ENCODE peak calls at places on chromosomes 12 and 14, in eight cellular contexts. One of them, this sample, is unnamed.

GRCh38 chr14:105927094-105927475 is 400.7 kb downstream of the TMEM121 start:
- DNase-seq in neuronal stem cell: no peak
- DNase-seq in tibial artery: no peak
- DNase-seq in esophagus squamous epithelium: no peak
- DNase-seq in CD8-positive, alpha-beta memory T cell: no peak
- DNase-seq in uterus: no peak
- DNase-seq in CD4-positive, alpha-beta memory T cell: no peak
- DNase-seq in AG10803: no peak
- DNase-seq in this sample: no peak

GRCh38 chr12:43111608-43112007 is 440.4 kb downstream of the ADAMTS20 start:
- DNase-seq in uterus: no peak
- DNase-seq in AG10803: no peak
- DNase-seq in CD8-positive, alpha-beta memory T cell: no peak
- DNase-seq in esophagus squamous epithelium: no peak
- DNase-seq in neuronal stem cell: no peak
- DNase-seq in CD4-positive, alpha-beta memory T cell: no peak
- DNase-seq in tibial artery: no peak
- DNase-seq in this sample: no peak

GRCh38 chr12:25524381-25524780 is 28.7 kb downstream of the LMNTD1 start:
- DNase-seq in neuronal stem cell: no peak
- DNase-seq in uterus: no peak
- DNase-seq in AG10803: no peak
- DNase-seq in CD4-positive, alpha-beta memory T cell: no peak
- DNase-seq in CD8-positive, alpha-beta memory T cell: no peak
- DNase-seq in tibial artery: no peak
- DNase-seq in esophagus squamous epithelium: no peak
- DNase-seq in this sample: no peak

GRCh38 chr14:30005114-30005698 is 77.6 kb upstream of the PRKD1 start:
- DNase-seq in tibial artery: no peak
- DNase-seq in neuronal stem cell: peak; percentile 29
- DNase-seq in AG10803: peak; percentile 78
- DNase-seq in esophagus squamous epithelium: no peak
- DNase-seq in uterus: no peak
- DNase-seq in CD8-positive, alpha-beta memory T cell: no peak
- DNase-seq in CD4-positive, alpha-beta memory T cell: no peak
- DNase-seq in this sample: peak; percentile 28

GRCh38 chr14:75548544-75548943 is 26.3 kb downstream of the BATF start:
- DNase-seq in esophagus squamous epithelium: no peak
- DNase-seq in AG10803: no peak
- DNase-seq in CD8-positive, alpha-beta memory T cell: no peak
- DNase-seq in CD4-positive, alpha-beta memory T cell: no peak
- DNase-seq in neuronal stem cell: no peak
- DNase-seq in uterus: no peak
- DNase-seq in tibial artery: peak; percentile 51
- DNase-seq in this sample: no peak

GRCh38 chr12:110995016-110995415 is 74.6 kb upstream of the MYL2 start:
- DNase-seq in CD4-positive, alpha-beta memory T cell: no peak
- DNase-seq in CD8-positive, alpha-beta memory T cell: no peak
- DNase-seq in uterus: no peak
- DNase-seq in tibial artery: no peak
- DNase-seq in AG10803: no peak
- DNase-seq in esophagus squamous epithelium: no peak
- DNase-seq in neuronal stem cell: no peak
- DNase-seq in this sample: no peak

GRCh38 chr14:105570482-105570881 is 44.1 kb downstream of the TMEM121 start:
- DNase-seq in AG10803: no peak
- DNase-seq in CD4-positive, alpha-beta memory T cell: no peak
- DNase-seq in uterus: no peak
- DNase-seq in tibial artery: no peak
- DNase-seq in CD8-positive, alpha-beta memory T cell: no peak
- DNase-seq in esophagus squamous epithelium: no peak
- DNase-seq in neuronal stem cell: no peak
- DNase-seq in this sample: no peak

GRCh38 chr14:50542941-50543418 is 10.6 kb upstream of the MAP4K5 start:
- DNase-seq in tibial artery: peak; percentile 30
- DNase-seq in AG10803: peak; percentile 65
- DNase-seq in CD4-positive, alpha-beta memory T cell: peak; percentile 46
- DNase-seq in CD8-positive, alpha-beta memory T cell: no peak
- DNase-seq in esophagus squamous epithelium: no peak
- DNase-seq in uterus: peak; percentile 26
- DNase-seq in neuronal stem cell: peak; percentile 30
- DNase-seq in this sample: no peak

GRCh38 chr12:118704517-118704916 is 276.8 kb upstream of the SRRM4 start:
- DNase-seq in CD8-positive, alpha-beta memory T cell: no peak
- DNase-seq in esophagus squamous epithelium: no peak
- DNase-seq in uterus: no peak
- DNase-seq in tibial artery: no peak
- DNase-seq in AG10803: no peak
- DNase-seq in CD4-positive, alpha-beta memory T cell: no peak
- DNase-seq in neuronal stem cell: no peak
- DNase-seq in this sample: no peak

GRCh38 chr14:65927871-65928270 is 515.3 kb downstream of the FUT8 start:
- DNase-seq in CD8-positive, alpha-beta memory T cell: peak; percentile 44
- DNase-seq in uterus: no peak
- DNase-seq in AG10803: no peak
- DNase-seq in esophagus squamous epithelium: no peak
- DNase-seq in neuronal stem cell: no peak
- DNase-seq in CD4-positive, alpha-beta memory T cell: peak; percentile 73
- DNase-seq in tibial artery: no peak
- DNase-seq in this sample: no peak

GRCh38 chr12:3869448-3869847 is 3.8 kb downstream of the PARP11 start:
- DNase-seq in CD4-positive, alpha-beta memory T cell: no peak
- DNase-seq in uterus: no peak
- DNase-seq in neuronal stem cell: no peak
- DNase-seq in esophagus squamous epithelium: no peak
- DNase-seq in CD8-positive, alpha-beta memory T cell: no peak
- DNase-seq in AG10803: no peak
- DNase-seq in tibial artery: no peak
- DNase-seq in this sample: no peak

DNA sequence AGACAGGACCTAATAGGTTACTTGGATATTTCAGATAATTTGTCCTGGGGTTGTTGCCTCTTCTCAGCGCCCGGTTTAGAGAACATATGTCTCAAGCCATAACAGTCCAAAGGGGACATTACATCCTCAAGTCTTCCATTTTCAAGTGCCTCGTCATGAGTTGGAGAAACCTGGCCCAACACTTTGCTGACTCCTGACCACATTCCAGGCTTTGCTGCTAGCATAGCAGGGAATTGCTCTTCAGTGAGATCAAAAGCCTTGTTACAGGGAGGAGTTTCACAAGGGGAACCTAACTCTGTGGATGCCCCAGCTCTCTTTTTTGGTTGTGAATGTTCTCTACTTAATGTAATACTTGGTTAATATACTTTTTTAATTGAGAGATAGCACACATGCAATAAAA is 8.2 kb upstream of the MMP19 start:
- DNase-seq in neuronal stem cell: no peak
- DNase-seq in tibial artery: no peak
- DNase-seq in CD8-positive, alpha-beta memory T cell: no peak
- DNase-seq in uterus: no peak
- DNase-seq in esophagus squamous epithelium: no peak
- DNase-seq in AG10803: peak; percentile 55
- DNase-seq in CD4-positive, alpha-beta memory T cell: no peak
- DNase-seq in this sample: no peak
- H3K4me3 ChIP-seq in neuronal stem cell: no peak overlapping the region
- H3K4me3 ChIP-seq in tibial artery: no peak overlapping the region
- H3K4me3 ChIP-seq in CD8-positive, alpha-beta memory T cell: no peak overlapping the region
- H3K4me3 ChIP-seq in uterus: no peak overlapping the region
- H3K4me3 ChIP-seq in esophagus squamous epithelium: no peak overlapping the region
- H3K4me3 ChIP-seq in AG10803: no peak overlapping the region
- H3K4me3 ChIP-seq in CD4-positive, alpha-beta memory T cell: no peak overlapping the region
- H3K4me3 ChIP-seq in this sample: no peak overlapping the region

GRCh38 chr12:12811343-12811742 is 1.8 kb upstream of the DDX47 start:
- DNase-seq in CD8-positive, alpha-beta memory T cell: no peak
- DNase-seq in CD4-positive, alpha-beta memory T cell: no peak
- DNase-seq in AG10803: no peak
- DNase-seq in esophagus squamous epithelium: no peak
- DNase-seq in uterus: no peak
- DNase-seq in neuronal stem cell: no peak
- DNase-seq in tibial artery: no peak
- DNase-seq in this sample: no peak
- H3K4me3 ChIP-seq in CD8-positive, alpha-beta memory T cell: no peak overlapping the region
- H3K4me3 ChIP-seq in CD4-positive, alpha-beta memory T cell: no peak overlapping the region
- H3K4me3 ChIP-seq in AG10803: no peak overlapping the region
- H3K4me3 ChIP-seq in esophagus squamous epithelium: no peak overlapping the region
- H3K4me3 ChIP-seq in uterus: no peak overlapping the region
- H3K4me3 ChIP-seq in neuronal stem cell: no peak overlapping the region
- H3K4me3 ChIP-seq in tibial artery: no peak overlapping the region
- H3K4me3 ChIP-seq in this sample: no peak overlapping the region

GRCh38 chr14:60163741-60164140 is 1.5 kb downstream of the DHRS7 start:
- DNase-seq in neuronal stem cell: no peak
- DNase-seq in CD4-positive, alpha-beta memory T cell: no peak
- DNase-seq in tibial artery: no peak
- DNase-seq in uterus: no peak
- DNase-seq in CD8-positive, alpha-beta memory T cell: no peak
- DNase-seq in esophagus squamous epithelium: no peak
- DNase-seq in AG10803: no peak
- DNase-seq in this sample: no peak
- H3K4me3 ChIP-seq in neuronal stem cell: peak overlapping the region; percentile 63
- H3K4me3 ChIP-seq in CD4-positive, alpha-beta memory T cell: no peak overlapping the region
- H3K4me3 ChIP-seq in tibial artery: peak overlapping the region; percentile 99
- H3K4me3 ChIP-seq in uterus: no peak overlapping the region
- H3K4me3 ChIP-seq in CD8-positive, alpha-beta memory T cell: no peak overlapping the region
- H3K4me3 ChIP-seq in esophagus squamous epithelium: peak overlapping the region; percentile 81
- H3K4me3 ChIP-seq in AG10803: peak overlapping the region; percentile 84
- H3K4me3 ChIP-seq in this sample: no peak overlapping the region

GRCh38 chr12:92365836-92366235 is 220.2 kb upstream of the BTG1 start:
- DNase-seq in CD8-positive, alpha-beta memory T cell: no peak
- DNase-seq in AG10803: no peak
- DNase-seq in esophagus squamous epithelium: no peak
- DNase-seq in neuronal stem cell: no peak
- DNase-seq in CD4-positive, alpha-beta memory T cell: no peak
- DNase-seq in uterus: no peak
- DNase-seq in tibial artery: no peak
- DNase-seq in this sample: no peak

GRCh38 chr12:92362785-92363184 is 217.1 kb upstream of the BTG1 start:
- DNase-seq in tibial artery: no peak
- DNase-seq in esophagus squamous epithelium: no peak
- DNase-seq in AG10803: no peak
- DNase-seq in neuronal stem cell: no peak
- DNase-seq in uterus: no peak
- DNase-seq in CD8-positive, alpha-beta memory T cell: no peak
- DNase-seq in CD4-positive, alpha-beta memory T cell: peak; percentile 4
- DNase-seq in this sample: no peak

GRCh38 chr12:92365333-92365732 is 219.7 kb upstream of the BTG1 start:
- DNase-seq in esophagus squamous epithelium: no peak
- DNase-seq in uterus: no peak
- DNase-seq in CD4-positive, alpha-beta memory T cell: no peak
- DNase-seq in neuronal stem cell: no peak
- DNase-seq in AG10803: no peak
- DNase-seq in CD8-positive, alpha-beta memory T cell: no peak
- DNase-seq in tibial artery: no peak
- DNase-seq in this sample: no peak

GRCh38 chr12:92362109-92362508 is 216.5 kb upstream of the BTG1 start:
- DNase-seq in tibial artery: no peak
- DNase-seq in esophagus squamous epithelium: no peak
- DNase-seq in neuronal stem cell: no peak
- DNase-seq in CD8-positive, alpha-beta memory T cell: no peak
- DNase-seq in AG10803: no peak
- DNase-seq in CD4-positive, alpha-beta memory T cell: no peak
- DNase-seq in uterus: no peak
- DNase-seq in this sample: no peak

GRCh38 chr12:92363295-92364146 is 217.9 kb upstream of the BTG1 start:
- DNase-seq in esophagus squamous epithelium: no peak
- DNase-seq in CD8-positive, alpha-beta memory T cell: peak; percentile 18
- DNase-seq in uterus: peak; percentile 30
- DNase-seq in tibial artery: peak; percentile 45
- DNase-seq in neuronal stem cell: no peak
- DNase-seq in AG10803: peak; percentile 53
- DNase-seq in CD4-positive, alpha-beta memory T cell: peak; percentile 41
- DNase-seq in this sample: no peak
- H3K4me3 ChIP-seq in esophagus squamous epithelium: peak overlapping the region; percentile 16
- H3K4me3 ChIP-seq in CD8-positive, alpha-beta memory T cell: peak overlapping the region; percentile 35
- H3K4me3 ChIP-seq in uterus: no peak overlapping the region
- H3K4me3 ChIP-seq in tibial artery: peak overlapping the region; percentile 10
- H3K4me3 ChIP-seq in neuronal stem cell: peak overlapping the region; percentile 21
- H3K4me3 ChIP-seq in AG10803: peak overlapping the region; percentile 37
- H3K4me3 ChIP-seq in CD4-positive, alpha-beta memory T cell: peak overlapping the region; percentile 14
- H3K4me3 ChIP-seq in this sample: peak overlapping the region; percentile 33

GRCh38 chr12:99135376-99135775 is 490.3 kb downstream of the APAF1 start:
- DNase-seq in neuronal stem cell: no peak
- DNase-seq in CD4-positive, alpha-beta memory T cell: no peak
- DNase-seq in tibial artery: no peak
- DNase-seq in esophagus squamous epithelium: no peak
- DNase-seq in uterus: no peak
- DNase-seq in CD8-positive, alpha-beta memory T cell: no peak
- DNase-seq in AG10803: no peak
- DNase-seq in this sample: no peak

GRCh38 chr12:99128246-99128645 is 483.2 kb downstream of the APAF1 start:
- DNase-seq in tibial artery: no peak
- DNase-seq in neuronal stem cell: no peak
- DNase-seq in CD4-positive, alpha-beta memory T cell: no peak
- DNase-seq in CD8-positive, alpha-beta memory T cell: no peak
- DNase-seq in AG10803: no peak
- DNase-seq in uterus: no peak
- DNase-seq in esophagus squamous epithelium: no peak
- DNase-seq in this sample: no peak

GRCh38 chr12:99131761-99132199 is 486.7 kb downstream of the APAF1 start:
- DNase-seq in AG10803: no peak
- DNase-seq in esophagus squamous epithelium: no peak
- DNase-seq in neuronal stem cell: peak; percentile 76
- DNase-seq in tibial artery: no peak
- DNase-seq in uterus: no peak
- DNase-seq in CD8-positive, alpha-beta memory T cell: no peak
- DNase-seq in CD4-positive, alpha-beta memory T cell: no peak
- DNase-seq in this sample: no peak

GRCh38 chr12:99130808-99131538 is 485.9 kb downstream of the APAF1 start:
- DNase-seq in uterus: no peak
- DNase-seq in CD8-positive, alpha-beta memory T cell: no peak
- DNase-seq in tibial artery: no peak
- DNase-seq in neuronal stem cell: no peak
- DNase-seq in CD4-positive, alpha-beta memory T cell: no peak
- DNase-seq in AG10803: no peak
- DNase-seq in esophagus squamous epithelium: no peak
- DNase-seq in this sample: no peak
- H3K4me3 ChIP-seq in uterus: no peak overlapping the region
- H3K4me3 ChIP-seq in CD8-positive, alpha-beta memory T cell: no peak overlapping the region
- H3K4me3 ChIP-seq in tibial artery: no peak overlapping the region
- H3K4me3 ChIP-seq in neuronal stem cell: no peak overlapping the region
- H3K4me3 ChIP-seq in CD4-positive, alpha-beta memory T cell: no peak overlapping the region
- H3K4me3 ChIP-seq in AG10803: no peak overlapping the region
- H3K4me3 ChIP-seq in esophagus squamous epithelium: no peak overlapping the region
- H3K4me3 ChIP-seq in this sample: no peak overlapping the region

GRCh38 chr12:52713960-52714886 is 10.9 kb upstream of the KRT77 start:
- DNase-seq in esophagus squamous epithelium: no peak
- DNase-seq in uterus: no peak
- DNase-seq in CD4-positive, alpha-beta memory T cell: no peak
- DNase-seq in AG10803: no peak
- DNase-seq in tibial artery: no peak
- DNase-seq in neuronal stem cell: peak; percentile 51
- DNase-seq in CD8-positive, alpha-beta memory T cell: no peak
- DNase-seq in this sample: no peak
- H3K4me3 ChIP-seq in esophagus squamous epithelium: peak overlapping the region; percentile 30
- H3K4me3 ChIP-seq in uterus: no peak overlapping the region
- H3K4me3 ChIP-seq in CD4-positive, alpha-beta memory T cell: no peak overlapping the region
- H3K4me3 ChIP-seq in AG10803: no peak overlapping the region
- H3K4me3 ChIP-seq in tibial artery: no peak overlapping the region
- H3K4me3 ChIP-seq in neuronal stem cell: no peak overlapping the region
- H3K4me3 ChIP-seq in CD8-positive, alpha-beta memory T cell: peak overlapping the region; percentile 42
- H3K4me3 ChIP-seq in this sample: no peak overlapping the region

This sample was measured in AG04449.